ENCODE peak calls at places on chromosomes 11 and 22, in six cellular contexts. One of them, this sample, is unnamed.

GRCh38 chr11:62805991-62806441 is 776 bp upstream of the NXF1 start:
- DNase-seq in AG09319: no peak
- DNase-seq in dorsolateral prefrontal cortex: no peak
- DNase-seq in kidney: peak; percentile 31
- DNase-seq in cardiac muscle cell: no peak
- DNase-seq in activated B cell treated with CpG ODN at 0.5 μM for 24 hours: no peak
- DNase-seq in this sample: no peak

GRCh38 chr11:65744699-65745042 is 24.1 kb upstream of the RNASEH2C start:
- DNase-seq in AG09319: no peak
- DNase-seq in kidney: no peak
- DNase-seq in activated B cell treated with CpG ODN at 0.5 μM for 24 hours: no peak
- DNase-seq in cardiac muscle cell: no peak
- DNase-seq in dorsolateral prefrontal cortex: no peak
- DNase-seq in this sample: no peak

GRCh38 chr11:19519912-19520641 is 192.6 kb upstream of the NAV2 start:
- DNase-seq in kidney: peak; percentile 85
- DNase-seq in activated B cell treated with CpG ODN at 0.5 μM for 24 hours: no peak
- DNase-seq in dorsolateral prefrontal cortex: no peak
- DNase-seq in cardiac muscle cell: peak; percentile 85
- DNase-seq in AG09319: no peak
- DNase-seq in this sample: no peak

GRCh38 chr11:35390737-35391682 is 28.3 kb downstream of the SLC1A2 start:
- DNase-seq in cardiac muscle cell: no peak
- DNase-seq in activated B cell treated with CpG ODN at 0.5 μM for 24 hours: no peak
- DNase-seq in kidney: no peak
- DNase-seq in dorsolateral prefrontal cortex: no peak
- DNase-seq in AG09319: peak; percentile 47
- DNase-seq in this sample: no peak

GRCh38 chr11:121889931-121890330 is 226.1 kb downstream of the BLID start:
- DNase-seq in activated B cell treated with CpG ODN at 0.5 μM for 24 hours: no peak
- DNase-seq in dorsolateral prefrontal cortex: no peak
- DNase-seq in cardiac muscle cell: no peak
- DNase-seq in kidney: no peak
- DNase-seq in AG09319: no peak
- DNase-seq in this sample: no peak

GRCh38 chr11:46444305-46444704 is 52.7 kb upstream of the CHRM4 start:
- DNase-seq in activated B cell treated with CpG ODN at 0.5 μM for 24 hours: no peak
- DNase-seq in kidney: no peak
- DNase-seq in AG09319: no peak
- DNase-seq in dorsolateral prefrontal cortex: no peak
- DNase-seq in cardiac muscle cell: no peak
- DNase-seq in this sample: no peak

GRCh38 chr11:103870821-103871309 is 165.6 kb upstream of the DDI1 start:
- DNase-seq in dorsolateral prefrontal cortex: no peak
- DNase-seq in cardiac muscle cell: no peak
- DNase-seq in kidney: peak; percentile 73
- DNase-seq in AG09319: no peak
- DNase-seq in activated B cell treated with CpG ODN at 0.5 μM for 24 hours: no peak
- DNase-seq in this sample: no peak

GRCh38 chr22:18968011-18968749 is 32.1 kb upstream of the PRODH start:
- DNase-seq in cardiac muscle cell: peak; percentile 85
- DNase-seq in activated B cell treated with CpG ODN at 0.5 μM for 24 hours: no peak
- DNase-seq in dorsolateral prefrontal cortex: no peak
- DNase-seq in AG09319: no peak
- DNase-seq in kidney: peak; percentile 78
- DNase-seq in this sample: no peak

GRCh38 chr22:26086359-26086758 is 82.9 kb upstream of the SEZ6L start:
- DNase-seq in AG09319: no peak
- DNase-seq in dorsolateral prefrontal cortex: no peak
- DNase-seq in activated B cell treated with CpG ODN at 0.5 μM for 24 hours: no peak
- DNase-seq in cardiac muscle cell: no peak
- DNase-seq in kidney: no peak
- DNase-seq in this sample: no peak

GRCh38 chr22:28582806-28583205 is 96.8 kb downstream of the TTC28 start:
- DNase-seq in kidney: no peak
- DNase-seq in activated B cell treated with CpG ODN at 0.5 μM for 24 hours: no peak
- DNase-seq in AG09319: peak; percentile 81
- DNase-seq in dorsolateral prefrontal cortex: no peak
- DNase-seq in cardiac muscle cell: no peak
- DNase-seq in this sample: no peak

GRCh38 chr22:30324008-30324730 is 2.6 kb downstream of the TBC1D10A start:
- DNase-seq in AG09319: no peak
- DNase-seq in cardiac muscle cell: no peak
- DNase-seq in kidney: no peak
- DNase-seq in dorsolateral prefrontal cortex: no peak
- DNase-seq in activated B cell treated with CpG ODN at 0.5 μM for 24 hours: no peak
- DNase-seq in this sample: no peak

GRCh38 chr22:16866167-16866566 is 41.0 kb upstream of the XKR3 start:
- DNase-seq in kidney: no peak
- DNase-seq in activated B cell treated with CpG ODN at 0.5 μM for 24 hours: no peak
- DNase-seq in dorsolateral prefrontal cortex: no peak
- DNase-seq in cardiac muscle cell: no peak
- DNase-seq in AG09319: peak; percentile 23
- DNase-seq in this sample: no peak

GRCh38 chr11:34358666-34359547 is 1.1 kb upstream of the ABTB2 start:
- DNase-seq in kidney: peak; percentile 92
- DNase-seq in cardiac muscle cell: peak; percentile 85
- DNase-seq in AG09319: no peak
- DNase-seq in dorsolateral prefrontal cortex: peak; percentile 76
- DNase-seq in activated B cell treated with CpG ODN at 0.5 μM for 24 hours: peak; percentile 59
- DNase-seq in this sample: no peak

GRCh38 chr11:64131657-64132387 is 34.1 kb downstream of the MACROD1 start:
- DNase-seq in AG09319: no peak
- DNase-seq in dorsolateral prefrontal cortex: no peak
- DNase-seq in cardiac muscle cell: peak; percentile 53
- DNase-seq in activated B cell treated with CpG ODN at 0.5 μM for 24 hours: no peak
- DNase-seq in kidney: no peak
- DNase-seq in this sample: peak; percentile 85

GRCh38 chr11:3170756-3171670 is 5.9 kb upstream of the OSBPL5 start:
- DNase-seq in dorsolateral prefrontal cortex: no peak
- DNase-seq in kidney: peak; percentile 46
- DNase-seq in activated B cell treated with CpG ODN at 0.5 μM for 24 hours: no peak
- DNase-seq in cardiac muscle cell: no peak
- DNase-seq in AG09319: no peak
- DNase-seq in this sample: no peak

GRCh38 chr11:20156876-20157613 is 3.2 kb downstream of the DBX1 start:
- DNase-seq in AG09319: no peak
- DNase-seq in kidney: no peak
- DNase-seq in cardiac muscle cell: no peak
- DNase-seq in activated B cell treated with CpG ODN at 0.5 μM for 24 hours: peak; percentile 15
- DNase-seq in dorsolateral prefrontal cortex: no peak
- DNase-seq in this sample: no peak

GRCh38 chr22:35467788-35468187 is 67.8 kb downstream of the MCM5 start:
- DNase-seq in cardiac muscle cell: peak; percentile 30
- DNase-seq in kidney: peak; percentile 94
- DNase-seq in AG09319: no peak
- DNase-seq in activated B cell treated with CpG ODN at 0.5 μM for 24 hours: no peak
- DNase-seq in dorsolateral prefrontal cortex: peak; percentile 88
- DNase-seq in this sample: no peak

GRCh38 chr11:74720596-74721478 is 10.4 kb downstream of the CHRDL2 start:
- DNase-seq in AG09319: no peak
- DNase-seq in activated B cell treated with CpG ODN at 0.5 μM for 24 hours: no peak
- DNase-seq in dorsolateral prefrontal cortex: peak; percentile 80
- DNase-seq in kidney: peak; percentile 86
- DNase-seq in cardiac muscle cell: no peak
- DNase-seq in this sample: no peak

GRCh38 chr11:70503878-70504240 is 105.5 kb downstream of the CTTN start:
- DNase-seq in AG09319: no peak
- DNase-seq in cardiac muscle cell: no peak
- DNase-seq in kidney: peak; percentile 57
- DNase-seq in dorsolateral prefrontal cortex: no peak
- DNase-seq in activated B cell treated with CpG ODN at 0.5 μM for 24 hours: no peak
- DNase-seq in this sample: no peak

GRCh38 chr11:26578998-26579635 is 7.1 kb upstream of the MUC15 start:
- DNase-seq in cardiac muscle cell: no peak
- DNase-seq in AG09319: no peak
- DNase-seq in kidney: no peak
- DNase-seq in dorsolateral prefrontal cortex: no peak
- DNase-seq in activated B cell treated with CpG ODN at 0.5 μM for 24 hours: no peak
- DNase-seq in this sample: no peak

GRCh38 chr22:49763696-49764095 is 64.0 kb downstream of the BRD1 start:
- DNase-seq in activated B cell treated with CpG ODN at 0.5 μM for 24 hours: peak; percentile 12
- DNase-seq in kidney: peak; percentile 54
- DNase-seq in AG09319: no peak
- DNase-seq in cardiac muscle cell: no peak
- DNase-seq in dorsolateral prefrontal cortex: peak; percentile 8
- DNase-seq in this sample: no peak

GRCh38 chr11:43920598-43921419 is 21.6 kb upstream of the C11orf96 start:
- DNase-seq in AG09319: peak; percentile 90
- DNase-seq in dorsolateral prefrontal cortex: no peak
- DNase-seq in cardiac muscle cell: no peak
- DNase-seq in activated B cell treated with CpG ODN at 0.5 μM for 24 hours: no peak
- DNase-seq in kidney: no peak
- DNase-seq in this sample: no peak

GRCh38 chr22:20268350-20269012 is 363 bp upstream of the RTN4R start:
- DNase-seq in activated B cell treated with CpG ODN at 0.5 μM for 24 hours: peak; percentile 64
- DNase-seq in cardiac muscle cell: peak; percentile 80
- DNase-seq in kidney: no peak
- DNase-seq in dorsolateral prefrontal cortex: no peak
- DNase-seq in AG09319: no peak
- DNase-seq in this sample: no peak

GRCh38 chr11:121591405-121592033 is 138.8 kb upstream of the SORL1-AS1 start:
- DNase-seq in dorsolateral prefrontal cortex: peak; percentile 73
- DNase-seq in kidney: no peak
- DNase-seq in AG09319: peak; percentile 63
- DNase-seq in activated B cell treated with CpG ODN at 0.5 μM for 24 hours: no peak
- DNase-seq in cardiac muscle cell: peak; percentile 83
- DNase-seq in this sample: peak; percentile 71

GRCh38 chr22:37387793-37388192 is 39.5 kb downstream of the ELFN2 start:
- DNase-seq in kidney: no peak
- DNase-seq in dorsolateral prefrontal cortex: no peak
- DNase-seq in activated B cell treated with CpG ODN at 0.5 μM for 24 hours: no peak
- DNase-seq in cardiac muscle cell: no peak
- DNase-seq in AG09319: no peak
- DNase-seq in this sample: no peak

GRCh38 chr11:122241561-122241960 is 125.5 kb upstream of the BLID start:
- DNase-seq in dorsolateral prefrontal cortex: no peak
- DNase-seq in activated B cell treated with CpG ODN at 0.5 μM for 24 hours: no peak
- DNase-seq in AG09319: no peak
- DNase-seq in kidney: no peak
- DNase-seq in cardiac muscle cell: no peak
- DNase-seq in this sample: no peak

GRCh38 chr11:15157181-15157580 is 42.5 kb downstream of the INSC start:
- DNase-seq in dorsolateral prefrontal cortex: no peak
- DNase-seq in kidney: no peak
- DNase-seq in AG09319: peak; percentile 53
- DNase-seq in cardiac muscle cell: no peak
- DNase-seq in activated B cell treated with CpG ODN at 0.5 μM for 24 hours: no peak
- DNase-seq in this sample: no peak

DNA sequence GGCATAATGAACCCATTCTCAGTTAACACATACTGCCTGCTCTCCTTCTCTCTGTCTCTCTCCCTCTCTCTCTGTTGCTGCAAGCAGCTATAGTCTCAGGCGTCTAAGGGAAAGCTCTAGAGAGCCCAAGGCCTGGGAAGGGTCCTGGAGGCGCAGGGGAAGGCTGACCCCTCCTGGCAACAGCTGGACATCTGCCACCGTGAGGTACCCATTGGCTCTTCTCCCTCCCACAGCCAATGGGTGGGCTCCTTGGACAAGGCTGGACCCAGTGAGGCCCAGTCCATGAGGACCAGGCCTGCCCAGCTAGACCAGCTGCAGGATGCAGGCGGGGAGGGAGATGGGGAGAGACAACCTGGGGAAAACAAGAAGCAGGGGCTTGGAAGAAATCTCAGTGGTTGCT is 349.8 kb downstream of the BUD13 start:
- DNase-seq in activated B cell treated with CpG ODN at 0.5 μM for 24 hours: no peak
- DNase-seq in kidney: no peak
- DNase-seq in cardiac muscle cell: peak; percentile 67
- DNase-seq in AG09319: no peak
- DNase-seq in dorsolateral prefrontal cortex: no peak
- DNase-seq in this sample: no peak
- TF ChIP-seq CTCF in activated B cell treated with CpG ODN at 0.5 μM for 24 hours: no peak
- TF ChIP-seq CTCF in kidney: no peak
- TF ChIP-seq CTCF in cardiac muscle cell: no peak
- TF ChIP-seq CTCF in AG09319: no peak
- TF ChIP-seq CTCF in dorsolateral prefrontal cortex: no peak
- TF ChIP-seq CTCF in this sample: peak; percentile 10

GRCh38 chr11:123561046-123561781 is 93.2 kb downstream of the SCN3B start:
- DNase-seq in activated B cell treated with CpG ODN at 0.5 μM for 24 hours: no peak
- DNase-seq in dorsolateral prefrontal cortex: no peak
- DNase-seq in kidney: no peak
- DNase-seq in cardiac muscle cell: peak; percentile 66
- DNase-seq in AG09319: no peak
- DNase-seq in this sample: no peak
- TF ChIP-seq CTCF in activated B cell treated with CpG ODN at 0.5 μM for 24 hours: no peak
- TF ChIP-seq CTCF in dorsolateral prefrontal cortex: no peak
- TF ChIP-seq CTCF in kidney: peak; percentile 24
- TF ChIP-seq CTCF in cardiac muscle cell: peak; percentile 45
- TF ChIP-seq CTCF in AG09319: peak; percentile 51
- TF ChIP-seq CTCF in this sample: no peak

DNA sequence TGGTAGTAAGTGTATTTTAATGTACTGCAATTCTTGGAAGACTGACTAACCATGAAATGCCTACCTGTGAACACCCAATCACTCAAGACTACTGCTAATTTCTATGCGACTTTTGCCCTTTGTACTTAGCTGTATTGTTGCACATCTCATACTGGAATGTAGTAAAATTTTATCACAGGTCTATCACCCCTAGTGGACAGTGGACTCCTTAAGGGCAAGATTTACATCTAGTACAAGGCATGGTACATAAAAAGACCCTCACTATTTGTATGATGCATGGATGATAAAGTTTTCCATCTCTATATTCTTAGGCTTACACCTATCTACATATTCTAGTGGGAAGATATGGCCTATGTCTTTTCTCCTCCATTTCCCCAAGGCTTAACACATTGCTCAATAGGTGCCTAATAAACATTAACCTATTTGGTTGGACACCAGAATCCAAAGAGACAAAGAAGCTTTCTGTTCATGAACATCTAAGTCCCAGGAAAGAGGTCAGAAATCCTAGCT is 26.1 kb downstream of the SERGEF start:
- DNase-seq in cardiac muscle cell: no peak
- DNase-seq in kidney: no peak
- DNase-seq in dorsolateral prefrontal cortex: no peak
- DNase-seq in activated B cell treated with CpG ODN at 0.5 μM for 24 hours: no peak
- DNase-seq in AG09319: no peak
- DNase-seq in this sample: no peak
- TF ChIP-seq CTCF in cardiac muscle cell: peak; percentile 25
- TF ChIP-seq CTCF in kidney: no peak
- TF ChIP-seq CTCF in dorsolateral prefrontal cortex: no peak
- TF ChIP-seq CTCF in activated B cell treated with CpG ODN at 0.5 μM for 24 hours: no peak
- TF ChIP-seq CTCF in AG09319: no peak
- TF ChIP-seq CTCF in this sample: no peak

GRCh38 chr22:24190159-24190540 is 8.9 kb downstream of the SUSD2 start:
- DNase-seq in activated B cell treated with CpG ODN at 0.5 μM for 24 hours: peak; percentile 10
- DNase-seq in dorsolateral prefrontal cortex: no peak
- DNase-seq in cardiac muscle cell: no peak
- DNase-seq in kidney: peak; percentile 72
- DNase-seq in AG09319: no peak
- DNase-seq in this sample: no peak

GRCh38 chr22:24191893-24192292 is 10.6 kb downstream of the SUSD2 start:
- DNase-seq in activated B cell treated with CpG ODN at 0.5 μM for 24 hours: no peak
- DNase-seq in dorsolateral prefrontal cortex: no peak
- DNase-seq in cardiac muscle cell: no peak
- DNase-seq in kidney: peak; percentile 35
- DNase-seq in AG09319: no peak
- DNase-seq in this sample: no peak

GRCh38 chr22:24191381-24191841 is 10.1 kb downstream of the SUSD2 start:
- DNase-seq in kidney: peak; percentile 65
- DNase-seq in dorsolateral prefrontal cortex: no peak
- DNase-seq in cardiac muscle cell: no peak
- DNase-seq in activated B cell treated with CpG ODN at 0.5 μM for 24 hours: peak; percentile 13
- DNase-seq in AG09319: no peak
- DNase-seq in this sample: no peak

GRCh38 chr22:24189249-24190158 is 8.2 kb downstream of the SUSD2 start:
- DNase-seq in kidney: peak; percentile 92
- DNase-seq in dorsolateral prefrontal cortex: peak; percentile 40
- DNase-seq in activated B cell treated with CpG ODN at 0.5 μM for 24 hours: peak; percentile 33
- DNase-seq in AG09319: peak; percentile 24
- DNase-seq in cardiac muscle cell: peak; percentile 77
- DNase-seq in this sample: peak; percentile 98

GRCh38 chr22:24190566-24191208 is 9.4 kb downstream of the SUSD2 start:
- DNase-seq in kidney: peak; percentile 51
- DNase-seq in dorsolateral prefrontal cortex: no peak
- DNase-seq in activated B cell treated with CpG ODN at 0.5 μM for 24 hours: no peak
- DNase-seq in cardiac muscle cell: no peak
- DNase-seq in AG09319: no peak
- DNase-seq in this sample: no peak
- TF ChIP-seq CTCF in kidney: no peak
- TF ChIP-seq CTCF in dorsolateral prefrontal cortex: no peak
- TF ChIP-seq CTCF in activated B cell treated with CpG ODN at 0.5 μM for 24 hours: no peak
- TF ChIP-seq CTCF in cardiac muscle cell: peak; percentile 3
- TF ChIP-seq CTCF in AG09319: no peak
- TF ChIP-seq CTCF in this sample: no peak